ENCODE peak calls at places on chromosomes 3 and 15, in four cellular contexts. One of them, this sample, is unnamed.

GRCh38 chr3:124818398-124819150 is 68.6 kb downstream of the ITGB5 start:
- DNase-seq in K562: no peak
- DNase-seq in HepG2: no peak
- DNase-seq in GM12878: no peak
- DNase-seq in this sample: no peak

GRCh38 chr15:43183270-43183669 is 1.9 kb upstream of the CCNDBP1 start:
- DNase-seq in K562: no peak
- DNase-seq in HepG2: no peak
- DNase-seq in GM12878: no peak
- DNase-seq in this sample: no peak

GRCh38 chr3:42308651-42309050 is 42.7 kb upstream of the CCK start:
- DNase-seq in K562: no peak
- DNase-seq in HepG2: no peak
- DNase-seq in GM12878: no peak
- DNase-seq in this sample: no peak

GRCh38 chr3:38549486-38549885 is 53.3 kb downstream of the EXOG start:
- DNase-seq in K562: no peak
- DNase-seq in HepG2: no peak
- DNase-seq in GM12878: no peak
- DNase-seq in this sample: no peak

GRCh38 chr3:126760541-126760940 is 56.5 kb downstream of the CHCHD6 start:
- DNase-seq in K562: no peak
- DNase-seq in HepG2: no peak
- DNase-seq in GM12878: no peak
- DNase-seq in this sample: no peak

GRCh38 chr3:154954750-154955149 is 125.4 kb upstream of the MME start:
- DNase-seq in K562: peak; percentile 37
- DNase-seq in HepG2: no peak
- DNase-seq in GM12878: no peak
- DNase-seq in this sample: peak; percentile 51

GRCh38 chr15:85014932-85015331 is 33.3 kb downstream of the PDE8A start:
- DNase-seq in K562: no peak
- DNase-seq in HepG2: no peak
- DNase-seq in GM12878: no peak
- DNase-seq in this sample: no peak

GRCh38 chr3:195160257-195160898 is 110.6 kb downstream of the XXYLT1 start:
- DNase-seq in K562: no peak
- DNase-seq in HepG2: peak; percentile 95
- DNase-seq in GM12878: no peak
- DNase-seq in this sample: no peak

GRCh38 chr3:113353678-113354077 is 87.6 kb downstream of the CFAP44 start:
- DNase-seq in K562: no peak
- DNase-seq in HepG2: no peak
- DNase-seq in GM12878: no peak
- DNase-seq in this sample: no peak

GRCh38 chr3:30470566-30470965 is 135.8 kb upstream of the TGFBR2 start:
- DNase-seq in K562: no peak
- DNase-seq in HepG2: no peak
- DNase-seq in GM12878: no peak
- DNase-seq in this sample: no peak

GRCh38 chr15:79970921-79971434 is at the start of gene BCL2A1:
- DNase-seq in K562: no peak
- DNase-seq in HepG2: no peak
- DNase-seq in GM12878: peak; percentile 96
- DNase-seq in this sample: no peak

GRCh38 chr3:123143669-123144411 is 57.9 kb upstream of the SEC22A start:
- DNase-seq in K562: no peak
- DNase-seq in HepG2: peak; percentile 58
- DNase-seq in GM12878: no peak
- DNase-seq in this sample: no peak

GRCh38 chr3:77693147-77693546 is 653.2 kb downstream of the ROBO2 start:
- DNase-seq in K562: no peak
- DNase-seq in HepG2: no peak
- DNase-seq in GM12878: no peak
- DNase-seq in this sample: no peak

GRCh38 chr15:51121118-51121517 is 26.4 kb upstream of the TNFAIP8L3 start:
- DNase-seq in K562: peak; percentile 59
- DNase-seq in HepG2: peak; percentile 27
- DNase-seq in GM12878: no peak
- DNase-seq in this sample: peak; percentile 82

GRCh38 chr3:122957707-122958210 is 69.8 kb downstream of the SEMA5B start:
- DNase-seq in K562: no peak
- DNase-seq in HepG2: no peak
- DNase-seq in GM12878: no peak
- DNase-seq in this sample: no peak

GRCh38 chr3:79517766-79518413 is 249.9 kb downstream of the ROBO1 start:
- DNase-seq in K562: no peak
- DNase-seq in HepG2: peak; percentile 24
- DNase-seq in GM12878: no peak
- DNase-seq in this sample: no peak

GRCh38 chr3:52153389-52154096 is 680 bp downstream of the POC1A start:
- DNase-seq in K562: peak; percentile 46
- DNase-seq in HepG2: peak; percentile 48
- DNase-seq in GM12878: no peak
- DNase-seq in this sample: peak; percentile 55

GRCh38 chr3:16183601-16184270 is 9.3 kb downstream of the GALNT15 start:
- DNase-seq in K562: no peak
- DNase-seq in HepG2: no peak
- DNase-seq in GM12878: no peak
- DNase-seq in this sample: no peak

GRCh38 chr3:44476181-44476599 is 1.3 kb downstream of the ZNF445 start:
- DNase-seq in K562: no peak
- DNase-seq in HepG2: no peak
- DNase-seq in GM12878: no peak
- DNase-seq in this sample: no peak

GRCh38 chr3:136942796-136943195 is 15.0 kb upstream of the IL20RB start:
- DNase-seq in K562: no peak
- DNase-seq in HepG2: no peak
- DNase-seq in GM12878: no peak
- DNase-seq in this sample: no peak

GRCh38 chr3:169664034-169664820 is 715 bp upstream of the MECOM start:
- DNase-seq in K562: no peak
- DNase-seq in HepG2: no peak
- DNase-seq in GM12878: no peak
- DNase-seq in this sample: no peak

GRCh38 chr15:68145706-68146105 is 59.4 kb downstream of the CALML4 start:
- DNase-seq in K562: no peak
- DNase-seq in HepG2: no peak
- DNase-seq in GM12878: no peak
- DNase-seq in this sample: no peak

GRCh38 chr15:90000175-90000923 is 775 bp upstream of the ZNF710 start:
- DNase-seq in K562: peak; percentile 29
- DNase-seq in HepG2: no peak
- DNase-seq in GM12878: no peak
- DNase-seq in this sample: no peak

GRCh38 chr15:71743861-71744382 is 66.4 kb upstream of the NR2E3 start:
- DNase-seq in K562: peak; percentile 45
- DNase-seq in HepG2: peak; percentile 39
- DNase-seq in GM12878: no peak
- DNase-seq in this sample: no peak

GRCh38 chr3:69948246-69948862 is 51.2 kb upstream of the SAMMSON start:
- DNase-seq in K562: peak; percentile 11
- DNase-seq in HepG2: peak; percentile 4
- DNase-seq in GM12878: no peak
- DNase-seq in this sample: peak; percentile 6

GRCh38 chr3:188974856-188975611 is 196.7 kb upstream of the TPRG1 start:
- DNase-seq in K562: no peak
- DNase-seq in HepG2: no peak
- DNase-seq in GM12878: no peak
- DNase-seq in this sample: no peak

GRCh38 chr3:6438031-6438430 is 422.9 kb upstream of the GRM7 start:
- DNase-seq in K562: no peak
- DNase-seq in HepG2: no peak
- DNase-seq in GM12878: no peak
- DNase-seq in this sample: no peak

GRCh38 chr3:126479642-126480041 is 4.0 kb upstream of the ZXDC start:
- DNase-seq in K562: no peak
- DNase-seq in HepG2: no peak
- DNase-seq in GM12878: no peak
- DNase-seq in this sample: no peak

GRCh38 chr3:22959593-22959992 is 243.5 kb upstream of the UBE2E2 start:
- DNase-seq in K562: no peak
- DNase-seq in HepG2: no peak
- DNase-seq in GM12878: peak; percentile 72
- DNase-seq in this sample: no peak

GRCh38 chr3:29329986-29330514 is 49.2 kb downstream of the RBMS3 start:
- DNase-seq in K562: no peak
- DNase-seq in HepG2: no peak
- DNase-seq in GM12878: no peak
- DNase-seq in this sample: no peak

GRCh38 chr3:160756907-160757623 is 1.0 kb downstream of the PPM1L start:
- DNase-seq in K562: no peak
- DNase-seq in HepG2: no peak
- DNase-seq in GM12878: no peak
- DNase-seq in this sample: no peak

GRCh38 chr3:72031581-72031980 is 246.6 kb upstream of the PROK2 start:
- DNase-seq in K562: no peak
- DNase-seq in HepG2: no peak
- DNase-seq in GM12878: no peak
- DNase-seq in this sample: no peak

GRCh38 chr3:72068621-72069020 is 283.7 kb upstream of the PROK2 start:
- DNase-seq in K562: no peak
- DNase-seq in HepG2: no peak
- DNase-seq in GM12878: no peak
- DNase-seq in this sample: no peak

GRCh38 chr3:43031490-43032216 is 52.5 kb downstream of the GASK1A start:
- DNase-seq in K562: no peak
- DNase-seq in HepG2: no peak
- DNase-seq in GM12878: no peak
- DNase-seq in this sample: no peak

GRCh38 chr15:52143862-52144261 is 31.3 kb upstream of the BCL2L10 start:
- DNase-seq in K562: peak; percentile 23
- DNase-seq in HepG2: peak; percentile 63
- DNase-seq in GM12878: no peak
- DNase-seq in this sample: no peak

GRCh38 chr3:148880681-148881080 is 15.6 kb downstream of the CPA3 start:
- DNase-seq in K562: peak; percentile 13
- DNase-seq in HepG2: peak; percentile 33
- DNase-seq in GM12878: no peak
- DNase-seq in this sample: peak; percentile 13

GRCh38 chr3:18369561-18370185 is 55.5 kb downstream of the SATB1 start:
- DNase-seq in K562: no peak
- DNase-seq in HepG2: no peak
- DNase-seq in GM12878: no peak
- DNase-seq in this sample: no peak

GRCh38 chr15:73928971-73929627 is 2.8 kb downstream of the LOXL1 start:
- DNase-seq in K562: no peak
- DNase-seq in HepG2: no peak
- DNase-seq in GM12878: no peak
- DNase-seq in this sample: no peak

GRCh38 chr15:73927003-73927475 is 777 bp downstream of the LOXL1 start:
- DNase-seq in K562: no peak
- DNase-seq in HepG2: no peak
- DNase-seq in GM12878: no peak
- DNase-seq in this sample: peak; percentile 6

GRCh38 chr15:73926191-73927002 is at the start of gene LOXL1:
- DNase-seq in K562: peak; percentile 48
- DNase-seq in HepG2: peak; percentile 23
- DNase-seq in GM12878: no peak
- DNase-seq in this sample: peak; percentile 19

GRCh38 chr15:73927476-73928240 is 1.4 kb downstream of the LOXL1 start:
- DNase-seq in K562: peak; percentile 54
- DNase-seq in HepG2: no peak
- DNase-seq in GM12878: no peak
- DNase-seq in this sample: peak; percentile 15

DNA sequence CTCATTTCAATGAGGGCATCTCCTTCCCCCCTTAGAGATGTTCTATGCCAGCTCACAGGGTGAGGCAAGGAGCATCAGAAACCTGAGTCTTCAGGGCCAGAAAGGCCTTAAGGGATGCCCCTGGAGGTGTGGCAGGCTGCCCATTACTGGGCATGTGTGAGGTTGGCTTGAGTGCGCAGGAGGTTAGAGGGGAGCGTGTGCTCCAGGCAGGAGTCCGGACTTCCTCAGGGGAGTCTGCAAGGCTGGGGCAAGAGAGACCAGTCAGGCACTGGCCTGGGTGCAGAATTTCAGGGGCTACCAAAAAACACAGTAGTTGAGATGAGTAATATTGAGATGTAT is 1.9 kb downstream of the LOXL1 start:
- DNase-seq in K562: no peak
- DNase-seq in HepG2: no peak
- DNase-seq in GM12878: no peak
- DNase-seq in this sample: no peak
- TF ChIP-seq SRF in K562: no peak
- TF ChIP-seq SRF in HepG2: no peak
- TF ChIP-seq SRF in GM12878: no peak
- TF ChIP-seq SRF in this sample: no peak

GRCh38 chr15:33242165-33242564 is 47.7 kb upstream of the FMN1 start:
- DNase-seq in K562: no peak
- DNase-seq in HepG2: peak; percentile 10
- DNase-seq in GM12878: no peak
- DNase-seq in this sample: no peak

GRCh38 chr15:33243393-33243792 is 48.9 kb upstream of the FMN1 start:
- DNase-seq in K562: no peak
- DNase-seq in HepG2: no peak
- DNase-seq in GM12878: no peak
- DNase-seq in this sample: no peak

GRCh38 chr15:33244471-33244870 is 50.0 kb upstream of the FMN1 start:
- DNase-seq in K562: no peak
- DNase-seq in HepG2: no peak
- DNase-seq in GM12878: no peak
- DNase-seq in this sample: no peak

GRCh38 chr15:33242669-33243191 is 48.2 kb upstream of the FMN1 start:
- DNase-seq in K562: no peak
- DNase-seq in HepG2: no peak
- DNase-seq in GM12878: no peak
- DNase-seq in this sample: no peak

DNA sequence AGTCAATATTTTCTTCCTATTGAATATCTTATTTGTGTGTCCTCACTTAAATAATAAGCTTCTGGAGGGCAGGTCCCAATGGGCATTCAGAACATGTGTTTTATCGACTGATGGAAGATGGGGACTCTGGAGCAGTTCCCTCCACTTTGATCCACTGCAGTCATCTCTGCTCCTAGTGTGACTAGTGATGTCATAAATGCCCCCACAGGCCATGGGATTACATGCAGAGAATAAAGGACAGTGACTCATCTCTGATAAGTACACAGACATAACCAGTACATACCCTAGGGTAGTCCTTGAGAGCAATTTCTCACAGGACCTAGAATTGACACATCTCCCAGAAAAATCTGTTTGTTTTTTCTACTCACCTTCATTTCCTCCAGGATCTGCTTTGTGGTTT is 49.4 kb upstream of the FMN1 start:
- DNase-seq in K562: no peak
- DNase-seq in HepG2: peak; percentile 44
- DNase-seq in GM12878: no peak
- DNase-seq in this sample: no peak
- TF ChIP-seq ATF3 in K562: no peak
- TF ChIP-seq ATF3 in HepG2: no peak
- TF ChIP-seq ATF3 in GM12878: no peak
- TF ChIP-seq ATF3 in this sample: no peak

GRCh38 chr15:41607033-41607432 is 48.0 kb downstream of the TYRO3 start:
- DNase-seq in K562: no peak
- DNase-seq in HepG2: no peak
- DNase-seq in GM12878: no peak
- DNase-seq in this sample: no peak
- TF ChIP-seq ZBTB33 in K562: no peak
- TF ChIP-seq ZBTB33 in HepG2: no peak
- TF ChIP-seq ZBTB33 in GM12878: no peak
- TF ChIP-seq ZBTB33 in this sample: no peak

GRCh38 chr3:65210026-65210814 is 522.4 kb upstream of the ADAMTS9 start:
- DNase-seq in K562: no peak
- DNase-seq in HepG2: no peak
- DNase-seq in GM12878: no peak
- DNase-seq in this sample: no peak
- TF ChIP-seq SRF in K562: no peak
- TF ChIP-seq SRF in HepG2: no peak
- TF ChIP-seq SRF in GM12878: no peak
- TF ChIP-seq SRF in this sample: no peak